ENCODE peak calls at places on chromosomes 11 and 22, in seven cellular contexts. L is HCT116, Q is IMR-90, H is OCI-LY7, B is GM23248, X is DND-41, R is mesendoderm. T is an unnamed sample.

GRCh38 chr11:41053894-41054293 is 405.6 kb downstream of the LRRC4C start:
- DNase-seq in R (no peak), H (no peak), Q (no peak), L (no peak), B (no peak), X (no peak), T (no peak)

GRCh38 chr11:83725161-83725560 is 439.0 kb upstream of the CCDC90B start:
- DNase-seq in H (no peak), X (no peak), Q (no peak), L (no peak), B (peak; percentile 5), R (peak; percentile 97), T (no peak)

GRCh38 chr11:11743216-11743615 is 98.6 kb upstream of the USP47 start:
- DNase-seq in X (no peak), H (no peak), B (no peak), R (no peak), L (no peak), Q (no peak), T (no peak)

GRCh38 chr11:125397421-125397820 is 98.6 kb downstream of the FEZ1 start:
- DNase-seq in B (no peak), X (no peak), R (no peak), Q (no peak), L (no peak), H (no peak), T (no peak)

GRCh38 chr11:28727254-28727653 is 619.1 kb downstream of the METTL15 start:
- DNase-seq in B (peak; percentile 62), R (no peak), Q (peak; percentile 18), X (no peak), L (no peak), H (no peak), T (no peak)

GRCh38 chr11:44943118-44943517 is 7.6 kb downstream of the TP53I11 start:
- DNase-seq in H (peak; percentile 83), X (no peak), B (no peak), L (no peak), Q (no peak), R (no peak), T (peak; percentile 82)

GRCh38 chr11:120807414-120808150 is 216.3 kb upstream of the TBCEL start:
- DNase-seq in R (peak; percentile 88), H (no peak), L (no peak), X (no peak), Q (peak; percentile 95), B (peak; percentile 88), T (no peak)

GRCh38 chr11:28346721-28347120 is 238.5 kb downstream of the METTL15 start:
- DNase-seq in Q (no peak), X (no peak), R (no peak), B (no peak), H (no peak), L (no peak), T (no peak)

GRCh38 chr11:128451651-128452470 is 135.5 kb downstream of the ETS1 start:
- DNase-seq in X (no peak), L (no peak), B (no peak), R (no peak), Q (peak; percentile 57), H (no peak), T (no peak)

GRCh38 chr11:47433991-47434786 is 8.0 kb upstream of the PSMC3 start:
- DNase-seq in X (no peak), L (no peak), R (no peak), B (peak; percentile 96), Q (peak; percentile 70), H (no peak), T (no peak)

GRCh38 chr11:62087694-62088093 is 36.1 kb upstream of the INCENP start:
- DNase-seq in Q (no peak), R (no peak), X (no peak), B (no peak), L (no peak), H (no peak), T (no peak)

GRCh38 chr11:3159296-3160190 is 5.6 kb downstream of the OSBPL5 start:
- DNase-seq in L (no peak), X (no peak), B (peak; percentile 40), H (no peak), R (peak; percentile 14), Q (no peak), T (no peak)

GRCh38 chr22:27223317-27224177 is 566.2 kb downstream of the MIAT start:
- DNase-seq in B (peak; percentile 96), X (no peak), H (no peak), R (peak; percentile 46), Q (peak; percentile 89), L (no peak), T (no peak)

GRCh38 chr11:124920870-124921609 is 2.0 kb downstream of the HEPN1 start:
- DNase-seq in B (peak; percentile 70), R (peak; percentile 86), X (no peak), L (no peak), H (no peak), Q (peak; percentile 47), T (no peak)

GRCh38 chr22:30969532-30970355 is 679 bp downstream of the TUG1 start:
- DNase-seq in Q (peak; percentile 44), X (peak; percentile 54), H (peak; percentile 79), L (no peak), R (peak; percentile 65), B (peak; percentile 73), T (peak; percentile 86)

GRCh38 chr11:12161137-12161536 is 50.7 kb downstream of the MICAL2 start:
- DNase-seq in H (no peak), B (no peak), L (no peak), R (no peak), Q (no peak), X (no peak), T (no peak)

GRCh38 chr11:62647609-62648005 is 1.2 kb upstream of the GANAB start:
- DNase-seq in X (no peak), H (no peak), R (no peak), B (peak; percentile 63), Q (no peak), L (no peak), T (no peak)

GRCh38 chr11:125211191-125211953 is 46.8 kb downstream of the PKNOX2 start:
- DNase-seq in R (peak; percentile 60), Q (peak; percentile 10), L (no peak), H (no peak), X (no peak), B (no peak), T (no peak)

GRCh38 chr11:130047141-130047540 is 22.6 kb upstream of the APLP2 start:
- DNase-seq in L (no peak), R (no peak), Q (peak; percentile 29), H (no peak), B (no peak), X (no peak), T (no peak)

GRCh38 chr11:66126064-66126463 is 56.0 kb downstream of the PACS1 start:
- DNase-seq in B (no peak), H (peak; percentile 54), R (no peak), L (no peak), Q (no peak), X (no peak), T (peak; percentile 67)
- H3K27ac ChIP-seq in B (peak overlapping the region; percentile 99), H (peak overlapping the region; percentile 90), R (peak overlapping the region; percentile 16), L (no peak overlapping the region), Q (no peak overlapping the region), X (no peak overlapping the region), T (peak overlapping the region; percentile 95)

GRCh38 chr11:104917259-104918112 is 19.2 kb upstream of the CASP12 start:
- DNase-seq in Q (no peak), B (no peak), H (no peak), X (no peak), L (no peak), R (no peak), T (no peak)

GRCh38 chr11:104912102-104912501 is 13.8 kb upstream of the CASP12 start:
- DNase-seq in Q (no peak), X (no peak), H (no peak), L (no peak), B (no peak), R (no peak), T (no peak)

GRCh38 chr11:104918113-104918824 is 20.0 kb upstream of the CASP12 start:
- DNase-seq in H (no peak), R (no peak), X (peak; percentile 17), Q (peak; percentile 93), B (peak; percentile 79), L (no peak), T (no peak)

GRCh38 chr11:104916442-104916841 is 18.2 kb upstream of the CASP12 start:
- DNase-seq in L (no peak), H (no peak), X (no peak), Q (peak; percentile 56), R (no peak), B (peak; percentile 5), T (no peak)
- H3K4me3 ChIP-seq in L (no peak overlapping the region), H (no peak overlapping the region), X (no peak overlapping the region), Q (no peak overlapping the region), R (no peak overlapping the region), B (no peak overlapping the region), T (no peak overlapping the region)

GRCh38 chr11:100687032-100687629 is at the start of gene ARHGAP42:
- DNase-seq in B (peak; percentile 71), Q (peak; percentile 48), H (no peak), L (no peak), X (peak; percentile 84), R (peak; percentile 93), T (no peak)

GRCh38 chr11:100686476-100686875 is 612 bp upstream of the ARHGAP42 start:
- DNase-seq in L (no peak), X (no peak), Q (no peak), B (no peak), H (no peak), R (peak; percentile 59), T (no peak)

GRCh38 chr11:100682247-100682969 is 4.7 kb upstream of the ARHGAP42 start:
- DNase-seq in R (peak; percentile 51), B (peak; percentile 56), X (no peak), Q (peak; percentile 46), H (peak; percentile 3), L (peak; percentile 21), T (peak; percentile 68)

GRCh38 chr11:100683107-100683506 is 4.0 kb upstream of the ARHGAP42 start:
- DNase-seq in X (no peak), Q (no peak), R (no peak), B (no peak), H (no peak), L (no peak), T (no peak)

DNA sequence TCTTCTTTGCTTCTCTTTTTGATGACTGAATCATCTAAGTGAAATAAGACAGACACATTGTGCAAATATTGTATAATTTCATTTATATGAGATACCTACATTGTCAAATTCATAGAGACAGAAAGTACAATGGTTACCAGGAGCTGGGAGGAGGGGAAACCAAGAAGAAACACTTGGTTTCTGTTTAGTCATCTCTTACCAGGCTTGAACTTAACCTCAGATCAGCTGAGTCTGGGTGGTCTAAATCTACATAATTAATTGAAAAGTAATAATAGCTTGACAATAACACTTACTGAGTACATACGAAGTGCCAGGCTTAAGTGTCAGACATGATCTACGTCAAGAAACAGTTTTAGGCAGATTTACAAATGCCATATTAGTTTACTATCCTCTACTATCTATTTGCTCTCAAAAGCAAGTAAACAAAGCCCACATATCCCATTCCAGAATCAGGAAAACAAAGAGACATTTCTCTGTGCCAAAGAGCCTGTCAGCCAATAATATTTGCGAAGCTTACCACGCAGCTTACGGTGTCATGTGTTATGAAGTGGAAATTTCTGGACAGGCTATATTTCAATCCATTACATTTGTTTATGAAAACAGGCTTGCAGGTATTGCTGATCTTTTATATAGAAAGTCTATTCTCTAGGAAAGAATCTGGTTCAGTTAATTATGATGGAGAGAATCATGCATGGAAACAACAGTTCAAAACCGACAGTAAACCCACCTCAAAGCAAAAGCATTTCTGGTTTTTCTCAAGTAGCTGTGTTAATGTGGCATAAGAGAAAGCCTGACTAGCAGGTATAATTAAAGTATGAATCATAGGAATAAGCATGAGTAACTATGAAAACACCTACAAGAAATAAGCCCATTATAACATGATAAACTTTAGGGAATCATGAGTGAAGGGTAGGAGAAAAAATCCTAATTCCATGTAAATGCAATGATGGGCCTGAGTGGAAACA is 2.7 kb upstream of the ARHGAP42 start:
- DNase-seq in L (peak; percentile 12), B (peak; percentile 23), X (no peak), R (no peak), Q (no peak), H (no peak), T (no peak)
- H3K4me2 ChIP-seq in L (peak overlapping the region; percentile 61), B (no peak overlapping the region), X (no peak overlapping the region), R (no peak overlapping the region), Q (no peak overlapping the region), H (no peak overlapping the region), T (no peak overlapping the region)

GRCh38 chr11:73139476-73140198 is 2.5 kb downstream of the FCHSD2 start:
- DNase-seq in H (no peak), X (no peak), B (peak; percentile 40), Q (peak; percentile 49), L (no peak), R (no peak), T (no peak)
- H3K27ac ChIP-seq in H (peak overlapping the region; percentile 97), X (no peak overlapping the region), B (peak overlapping the region; percentile 57), Q (no peak overlapping the region), L (no peak overlapping the region), R (no peak overlapping the region), T (peak overlapping the region; percentile 92)